ENCODE peak calls at places on chromosomes 5 and 9, in seven cellular contexts. One of them, this sample, is unnamed.

GRCh38 chr5:143850050-143850713 is 38.2 kb downstream of the HMHB1 start:
- DNase-seq in dorsolateral prefrontal cortex: no peak
- DNase-seq in body of pancreas: no peak
- DNase-seq in Karpas-422: no peak
- DNase-seq in bronchial epithelial cell: peak
- DNase-seq in pancreas: no peak
- DNase-seq in naive thymus-derived CD4-positive, alpha-beta T cell: no peak
- DNase-seq in this sample: no peak

GRCh38 chr5:63164339-63164738 is 585.7 kb downstream of the LRRC70 start:
- DNase-seq in dorsolateral prefrontal cortex: no peak
- DNase-seq in Karpas-422: no peak
- DNase-seq in naive thymus-derived CD4-positive, alpha-beta T cell: no peak
- DNase-seq in bronchial epithelial cell: no peak
- DNase-seq in body of pancreas: no peak
- DNase-seq in pancreas: no peak
- DNase-seq in this sample: no peak

GRCh38 chr5:150641006-150641570 is 628 bp downstream of the SYNPO start:
- DNase-seq in pancreas: no peak
- DNase-seq in body of pancreas: no peak
- DNase-seq in dorsolateral prefrontal cortex: no peak
- DNase-seq in Karpas-422: no peak
- DNase-seq in bronchial epithelial cell: peak
- DNase-seq in naive thymus-derived CD4-positive, alpha-beta T cell: no peak
- DNase-seq in this sample: peak

GRCh38 chr9:113042884-113043657 is 13.5 kb downstream of the ZFP37 start:
- DNase-seq in body of pancreas: no peak
- DNase-seq in dorsolateral prefrontal cortex: no peak
- DNase-seq in Karpas-422: no peak
- DNase-seq in pancreas: no peak
- DNase-seq in bronchial epithelial cell: no peak
- DNase-seq in naive thymus-derived CD4-positive, alpha-beta T cell: no peak
- DNase-seq in this sample: peak

GRCh38 chr5:6596388-6596787 is 36.5 kb downstream of the NSUN2 start:
- DNase-seq in naive thymus-derived CD4-positive, alpha-beta T cell: no peak
- DNase-seq in dorsolateral prefrontal cortex: no peak
- DNase-seq in pancreas: no peak
- DNase-seq in body of pancreas: no peak
- DNase-seq in Karpas-422: no peak
- DNase-seq in bronchial epithelial cell: no peak
- DNase-seq in this sample: no peak

GRCh38 chr5:80231243-80231642 is 24.6 kb downstream of the SERINC5 start:
- DNase-seq in dorsolateral prefrontal cortex: no peak
- DNase-seq in body of pancreas: no peak
- DNase-seq in bronchial epithelial cell: no peak
- DNase-seq in naive thymus-derived CD4-positive, alpha-beta T cell: no peak
- DNase-seq in pancreas: no peak
- DNase-seq in Karpas-422: no peak
- DNase-seq in this sample: no peak

GRCh38 chr5:177220576-177220975 is 82.9 kb downstream of the RAB24 start:
- DNase-seq in bronchial epithelial cell: peak
- DNase-seq in dorsolateral prefrontal cortex: no peak
- DNase-seq in body of pancreas: no peak
- DNase-seq in pancreas: no peak
- DNase-seq in Karpas-422: no peak
- DNase-seq in naive thymus-derived CD4-positive, alpha-beta T cell: no peak
- DNase-seq in this sample: no peak

GRCh38 chr5:38532165-38532669 is 24.2 kb downstream of the LIFR start:
- DNase-seq in dorsolateral prefrontal cortex: peak
- DNase-seq in bronchial epithelial cell: no peak
- DNase-seq in body of pancreas: no peak
- DNase-seq in pancreas: no peak
- DNase-seq in naive thymus-derived CD4-positive, alpha-beta T cell: no peak
- DNase-seq in Karpas-422: no peak
- DNase-seq in this sample: no peak

GRCh38 chr5:144203750-144204596 is 33.3 kb downstream of the KCTD16 start:
- DNase-seq in Karpas-422: peak
- DNase-seq in dorsolateral prefrontal cortex: no peak
- DNase-seq in pancreas: peak
- DNase-seq in body of pancreas: peak
- DNase-seq in bronchial epithelial cell: peak
- DNase-seq in naive thymus-derived CD4-positive, alpha-beta T cell: peak
- DNase-seq in this sample: peak

GRCh38 chr9:88682431-88682831 is 147.5 kb downstream of the NXNL2 start:
- DNase-seq in body of pancreas: no peak
- DNase-seq in pancreas: no peak
- DNase-seq in Karpas-422: no peak
- DNase-seq in dorsolateral prefrontal cortex: no peak
- DNase-seq in naive thymus-derived CD4-positive, alpha-beta T cell: no peak
- DNase-seq in bronchial epithelial cell: no peak
- DNase-seq in this sample: no peak

GRCh38 chr9:33942471-33943083 is 106.1 kb downstream of the UBAP2 start:
- DNase-seq in pancreas: no peak
- DNase-seq in Karpas-422: no peak
- DNase-seq in body of pancreas: no peak
- DNase-seq in dorsolateral prefrontal cortex: no peak
- DNase-seq in bronchial epithelial cell: peak
- DNase-seq in naive thymus-derived CD4-positive, alpha-beta T cell: no peak
- DNase-seq in this sample: no peak

GRCh38 chr9:133248722-133249295 is 26.2 kb downstream of the ABO start:
- DNase-seq in bronchial epithelial cell: no peak
- DNase-seq in pancreas: no peak
- DNase-seq in naive thymus-derived CD4-positive, alpha-beta T cell: no peak
- DNase-seq in body of pancreas: no peak
- DNase-seq in dorsolateral prefrontal cortex: peak
- DNase-seq in Karpas-422: no peak
- DNase-seq in this sample: no peak

GRCh38 chr5:144139586-144139985 is 30.9 kb downstream of the YIPF5 start:
- DNase-seq in body of pancreas: no peak
- DNase-seq in pancreas: no peak
- DNase-seq in naive thymus-derived CD4-positive, alpha-beta T cell: no peak
- DNase-seq in bronchial epithelial cell: no peak
- DNase-seq in Karpas-422: no peak
- DNase-seq in dorsolateral prefrontal cortex: peak
- DNase-seq in this sample: no peak

GRCh38 chr9:90830051-90830450 is 28.4 kb downstream of the SYK start:
- DNase-seq in naive thymus-derived CD4-positive, alpha-beta T cell: no peak
- DNase-seq in Karpas-422: peak
- DNase-seq in body of pancreas: no peak
- DNase-seq in dorsolateral prefrontal cortex: no peak
- DNase-seq in pancreas: no peak
- DNase-seq in bronchial epithelial cell: no peak
- DNase-seq in this sample: no peak

GRCh38 chr9:19967567-19968459 is 179.0 kb upstream of the SLC24A2 start:
- DNase-seq in Karpas-422: no peak
- DNase-seq in body of pancreas: no peak
- DNase-seq in dorsolateral prefrontal cortex: no peak
- DNase-seq in pancreas: no peak
- DNase-seq in naive thymus-derived CD4-positive, alpha-beta T cell: peak
- DNase-seq in bronchial epithelial cell: peak
- DNase-seq in this sample: no peak

GRCh38 chr9:36765077-36765390 is 192.3 kb downstream of the MELK start:
- DNase-seq in Karpas-422: no peak
- DNase-seq in pancreas: no peak
- DNase-seq in dorsolateral prefrontal cortex: no peak
- DNase-seq in bronchial epithelial cell: no peak
- DNase-seq in naive thymus-derived CD4-positive, alpha-beta T cell: no peak
- DNase-seq in body of pancreas: no peak
- DNase-seq in this sample: no peak

GRCh38 chr9:35617548-35617947 is 665 bp downstream of the CD72 start:
- DNase-seq in bronchial epithelial cell: no peak
- DNase-seq in body of pancreas: no peak
- DNase-seq in Karpas-422: no peak
- DNase-seq in dorsolateral prefrontal cortex: no peak
- DNase-seq in pancreas: no peak
- DNase-seq in naive thymus-derived CD4-positive, alpha-beta T cell: no peak
- DNase-seq in this sample: no peak

GRCh38 chr5:107457138-107457537 is 213.6 kb downstream of the EFNA5 start:
- DNase-seq in body of pancreas: no peak
- DNase-seq in bronchial epithelial cell: no peak
- DNase-seq in Karpas-422: no peak
- DNase-seq in pancreas: no peak
- DNase-seq in dorsolateral prefrontal cortex: no peak
- DNase-seq in naive thymus-derived CD4-positive, alpha-beta T cell: no peak
- DNase-seq in this sample: no peak

GRCh38 chr5:95439801-95440493 is 48.8 kb downstream of the FAM81B start:
- DNase-seq in naive thymus-derived CD4-positive, alpha-beta T cell: no peak
- DNase-seq in pancreas: no peak
- DNase-seq in Karpas-422: no peak
- DNase-seq in body of pancreas: no peak
- DNase-seq in bronchial epithelial cell: no peak
- DNase-seq in dorsolateral prefrontal cortex: no peak
- DNase-seq in this sample: no peak
- H3K4me3 ChIP-seq in naive thymus-derived CD4-positive, alpha-beta T cell: no peak
- H3K4me3 ChIP-seq in pancreas: no peak
- H3K4me3 ChIP-seq in Karpas-422: no peak
- H3K4me3 ChIP-seq in body of pancreas: no peak
- H3K4me3 ChIP-seq in bronchial epithelial cell: no peak
- H3K4me3 ChIP-seq in dorsolateral prefrontal cortex: no peak
- H3K4me3 ChIP-seq in this sample: no peak

GRCh38 chr9:126515001-126515872 is 98.5 kb upstream of the LMX1B start:
- DNase-seq in body of pancreas: no peak
- DNase-seq in naive thymus-derived CD4-positive, alpha-beta T cell: no peak
- DNase-seq in Karpas-422: no peak
- DNase-seq in dorsolateral prefrontal cortex: no peak
- DNase-seq in bronchial epithelial cell: no peak
- DNase-seq in pancreas: peak
- DNase-seq in this sample: no peak

GRCh38 chr9:126515873-126516505 is 97.7 kb upstream of the LMX1B start:
- DNase-seq in body of pancreas: no peak
- DNase-seq in pancreas: no peak
- DNase-seq in naive thymus-derived CD4-positive, alpha-beta T cell: no peak
- DNase-seq in Karpas-422: no peak
- DNase-seq in bronchial epithelial cell: no peak
- DNase-seq in dorsolateral prefrontal cortex: no peak
- DNase-seq in this sample: no peak

GRCh38 chr9:126513159-126514036 is 100.3 kb upstream of the LMX1B start:
- DNase-seq in bronchial epithelial cell: peak
- DNase-seq in body of pancreas: no peak
- DNase-seq in pancreas: no peak
- DNase-seq in naive thymus-derived CD4-positive, alpha-beta T cell: no peak
- DNase-seq in dorsolateral prefrontal cortex: no peak
- DNase-seq in Karpas-422: no peak
- DNase-seq in this sample: no peak

GRCh38 chr9:126516561-126516935 is 97.2 kb upstream of the LMX1B start:
- DNase-seq in pancreas: no peak
- DNase-seq in body of pancreas: no peak
- DNase-seq in naive thymus-derived CD4-positive, alpha-beta T cell: no peak
- DNase-seq in dorsolateral prefrontal cortex: no peak
- DNase-seq in bronchial epithelial cell: no peak
- DNase-seq in Karpas-422: no peak
- DNase-seq in this sample: no peak

DNA sequence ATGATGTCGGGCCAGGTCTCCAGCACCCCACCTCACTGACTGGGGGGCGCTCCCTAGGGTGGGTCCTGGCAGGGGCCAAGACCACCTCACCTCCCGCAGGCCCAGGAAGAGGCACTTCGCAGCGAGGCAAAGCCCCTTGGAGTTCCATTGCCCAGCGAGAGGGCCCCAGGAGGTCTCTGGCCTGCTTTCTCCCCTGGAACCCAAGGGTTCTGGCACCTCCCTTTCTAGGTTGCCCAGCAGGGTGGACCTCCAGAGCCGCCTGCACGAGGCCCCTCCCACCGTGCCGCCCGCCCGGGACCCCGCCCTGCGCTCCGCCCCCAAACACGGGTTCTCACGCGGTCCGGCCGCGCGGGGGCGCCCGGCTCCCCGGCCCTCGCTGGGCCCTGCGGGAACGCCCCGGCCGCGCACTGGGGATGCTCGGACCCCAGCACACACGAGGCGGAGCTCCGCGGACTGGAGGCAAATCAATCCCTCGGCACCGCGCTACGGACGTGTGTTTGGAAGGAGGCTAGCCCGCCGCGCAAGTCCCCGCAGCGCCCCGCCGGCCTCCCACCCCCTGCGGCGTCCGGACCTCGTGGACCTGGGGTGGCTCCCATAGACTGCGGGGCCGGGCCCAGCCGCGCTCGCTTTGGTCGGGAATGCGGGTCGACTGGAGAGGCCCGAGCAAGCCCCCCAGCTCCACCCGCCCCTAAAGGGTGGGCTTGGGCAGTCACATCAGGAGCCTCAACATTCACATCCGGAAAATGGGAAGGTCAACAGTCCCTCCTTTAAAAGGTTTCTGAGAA is 99.5 kb upstream of the LMX1B start:
- DNase-seq in pancreas: no peak
- DNase-seq in naive thymus-derived CD4-positive, alpha-beta T cell: no peak
- DNase-seq in bronchial epithelial cell: no peak
- DNase-seq in dorsolateral prefrontal cortex: no peak
- DNase-seq in body of pancreas: peak
- DNase-seq in Karpas-422: peak
- DNase-seq in this sample: peak
- H3K4me3 ChIP-seq in pancreas: peak
- H3K4me3 ChIP-seq in naive thymus-derived CD4-positive, alpha-beta T cell: no peak
- H3K4me3 ChIP-seq in bronchial epithelial cell: no peak
- H3K4me3 ChIP-seq in dorsolateral prefrontal cortex: peak
- H3K4me3 ChIP-seq in body of pancreas: no peak
- H3K4me3 ChIP-seq in Karpas-422: no peak
- H3K4me3 ChIP-seq in this sample: no peak

DNA sequence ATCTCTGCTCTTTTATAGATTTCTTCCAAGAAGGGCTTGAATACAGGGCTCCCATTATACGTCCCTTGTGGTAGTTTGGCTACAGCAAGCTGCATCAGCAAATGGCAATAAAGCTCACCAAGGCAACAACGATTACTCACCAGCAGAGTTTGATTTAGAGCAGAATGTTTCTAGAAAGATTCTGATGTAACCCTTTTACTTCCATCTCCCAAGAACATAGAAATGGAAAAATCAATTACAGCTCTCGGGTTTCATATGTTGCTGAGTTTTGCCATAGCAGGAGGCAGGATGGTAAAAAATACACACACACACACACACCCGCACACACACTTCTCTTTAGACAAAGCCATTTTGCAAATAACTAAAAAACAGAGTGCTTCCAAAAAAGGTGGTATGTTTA is 124.2 kb upstream of the TNPO1 start:
- DNase-seq in body of pancreas: no peak
- DNase-seq in dorsolateral prefrontal cortex: no peak
- DNase-seq in pancreas: no peak
- DNase-seq in bronchial epithelial cell: no peak
- DNase-seq in Karpas-422: no peak
- DNase-seq in naive thymus-derived CD4-positive, alpha-beta T cell: no peak
- DNase-seq in this sample: no peak
- H3K4me3 ChIP-seq in body of pancreas: no peak
- H3K4me3 ChIP-seq in dorsolateral prefrontal cortex: no peak
- H3K4me3 ChIP-seq in pancreas: no peak
- H3K4me3 ChIP-seq in bronchial epithelial cell: no peak
- H3K4me3 ChIP-seq in Karpas-422: no peak
- H3K4me3 ChIP-seq in naive thymus-derived CD4-positive, alpha-beta T cell: no peak
- H3K4me3 ChIP-seq in this sample: no peak

DNA sequence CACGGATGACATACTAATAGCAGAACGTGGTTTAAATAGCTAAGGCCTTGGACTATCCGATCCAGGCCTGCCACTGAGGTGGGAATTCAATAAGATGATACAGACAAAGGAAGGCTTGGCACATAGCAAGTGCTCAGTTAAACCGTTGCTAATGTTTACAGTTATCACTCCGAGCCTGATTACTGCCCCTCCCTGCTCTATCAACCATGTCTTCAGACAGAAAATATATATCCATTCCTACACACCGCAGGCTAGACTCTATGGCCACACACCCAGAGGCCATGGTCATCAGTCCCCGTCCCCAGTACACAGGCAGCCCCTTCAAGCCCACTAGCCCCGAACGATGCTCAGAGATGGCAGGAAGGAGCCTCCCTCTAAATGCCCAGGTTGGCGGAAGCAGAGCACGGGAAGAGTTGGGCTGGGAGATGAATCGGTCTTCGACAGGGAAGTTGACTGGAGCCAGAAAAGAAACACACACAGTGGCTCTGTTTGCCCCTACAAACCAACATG is 49.8 kb upstream of the STXBP1 start:
- DNase-seq in Karpas-422: no peak
- DNase-seq in naive thymus-derived CD4-positive, alpha-beta T cell: no peak
- DNase-seq in body of pancreas: no peak
- DNase-seq in pancreas: no peak
- DNase-seq in dorsolateral prefrontal cortex: no peak
- DNase-seq in bronchial epithelial cell: no peak
- DNase-seq in this sample: no peak
- H3K4me3 ChIP-seq in Karpas-422: no peak
- H3K4me3 ChIP-seq in naive thymus-derived CD4-positive, alpha-beta T cell: no peak
- H3K4me3 ChIP-seq in body of pancreas: no peak
- H3K4me3 ChIP-seq in pancreas: peak
- H3K4me3 ChIP-seq in dorsolateral prefrontal cortex: no peak
- H3K4me3 ChIP-seq in bronchial epithelial cell: no peak
- H3K4me3 ChIP-seq in this sample: no peak